ENCODE peak calls at places on chromosome 1, in ten cellular contexts. L, W, D, F, T, Q, A, B, X and Y are unnamed samples.

GRCh38 chr1:80066060-80066459 is 1059.5 kb upstream of the ADGRL4 start:
- DNase-seq in L (peak; percentile 15), T (no peak), A (no peak), W (no peak), Q (no peak), B (no peak), X (peak; percentile 96), F (peak; percentile 32), D (no peak), Y (no peak)

GRCh38 chr1:175045097-175045496 is 21.9 kb upstream of the MRPS14 start:
- DNase-seq in X (no peak), A (no peak), B (no peak), Q (no peak), F (no peak), D (no peak), W (no peak), T (no peak), L (no peak), Y (no peak)

GRCh38 chr1:200838676-200839445 is 33.9 kb upstream of the GPR25 start:
- DNase-seq in D (no peak), W (no peak), F (peak; percentile 75), A (no peak), L (peak; percentile 5), B (no peak), T (no peak), X (no peak), Q (no peak), Y (no peak)

GRCh38 chr1:100219879-100220278 is 29.8 kb downstream of the DBT start:
- DNase-seq in A (no peak), T (no peak), B (no peak), X (no peak), F (peak; percentile 43), W (peak; percentile 63), D (no peak), Q (no peak), L (no peak), Y (no peak)

GRCh38 chr1:151342562-151342961 is 4.5 kb downstream of the RFX5 start:
- DNase-seq in D (peak; percentile 71), L (no peak), Q (no peak), T (peak; percentile 76), B (no peak), X (no peak), F (no peak), W (no peak), A (no peak), Y (no peak)

GRCh38 chr1:235597867-235598553 is 51.6 kb downstream of the GNG4 start:
- DNase-seq in A (no peak), W (peak; percentile 39), D (no peak), F (peak; percentile 76), L (peak; percentile 33), B (no peak), X (no peak), T (no peak), Q (no peak), Y (no peak)

GRCh38 chr1:86916752-86917151 is 2.3 kb downstream of the HS2ST1 start:
- DNase-seq in Q (no peak), T (no peak), X (no peak), B (no peak), F (no peak), L (no peak), A (no peak), W (no peak), D (no peak), Y (no peak)

GRCh38 chr1:46991083-46991923 is 32.2 kb upstream of the CYP4X1 start:
- DNase-seq in B (no peak), Q (no peak), F (no peak), D (no peak), L (peak; percentile 5), X (peak; percentile 38), A (no peak), T (no peak), W (peak; percentile 17), Y (no peak)

GRCh38 chr1:121452484-121452883 is 267.7 kb downstream of the SRGAP2C start:
- DNase-seq in D (no peak), B (no peak), W (no peak), F (no peak), T (no peak), A (no peak), Q (no peak), L (no peak), X (no peak), Y (no peak)

GRCh38 chr1:26050255-26050640 is 4.3 kb upstream of the SLC30A2 start:
- DNase-seq in X (no peak), L (no peak), F (no peak), D (no peak), B (no peak), Q (no peak), T (no peak), W (no peak), A (no peak), Y (no peak)

GRCh38 chr1:183186820-183187219 is 756 bp downstream of the LAMC2 start:
- DNase-seq in D (no peak), B (no peak), F (no peak), Q (no peak), L (no peak), X (no peak), A (no peak), W (no peak), T (no peak), Y (no peak)

GRCh38 chr1:178283409-178283808 is 189.5 kb downstream of the RASAL2 start:
- DNase-seq in T (peak; percentile 65), L (peak; percentile 30), X (no peak), B (no peak), D (no peak), W (peak; percentile 93), F (peak; percentile 87), Q (peak; percentile 75), A (no peak), Y (no peak)

GRCh38 chr1:204410764-204411450 is 710 bp downstream of the PPP1R15B start:
- DNase-seq in Q (peak; percentile 42), F (peak; percentile 59), B (peak; percentile 43), A (peak; percentile 38), W (peak; percentile 66), X (no peak), L (peak; percentile 58), D (peak; percentile 58), T (no peak), Y (no peak)

GRCh38 chr1:182507685-182508084 is 57.7 kb downstream of the RGSL1 start:
- DNase-seq in T (no peak), L (no peak), F (peak; percentile 1), W (no peak), X (peak; percentile 18), A (no peak), D (peak; percentile 49), Q (no peak), B (no peak), Y (no peak)

GRCh38 chr1:225817611-225818061 is 7.7 kb downstream of the EPHX1 start:
- DNase-seq in A (no peak), D (peak; percentile 90), L (peak; percentile 89), Q (no peak), F (peak; percentile 91), X (no peak), T (peak; percentile 87), W (peak; percentile 81), B (no peak), Y (peak; percentile 81)